ENCODE peak calls at places on chromosome 17, in seven cellular contexts. One of them, this sample, is unnamed.

GRCh38 chr17:63646492-63646815 is 24.2 kb downstream of the MAP3K3 start:
- DNase-seq in Calu3: no peak
- DNase-seq in CD4-positive, alpha-beta T cell: no peak
- DNase-seq in H9: no peak
- DNase-seq in GM12865: peak
- DNase-seq in PC-3: no peak
- DNase-seq in AG09319: no peak
- DNase-seq in this sample: no peak

GRCh38 chr17:66573078-66573477 is 261.8 kb upstream of the CACNG5 start:
- DNase-seq in GM12865: peak
- DNase-seq in H9: peak
- DNase-seq in Calu3: no peak
- DNase-seq in PC-3: no peak
- DNase-seq in AG09319: no peak
- DNase-seq in CD4-positive, alpha-beta T cell: no peak
- DNase-seq in this sample: no peak

GRCh38 chr17:61478026-61478789 is 26.0 kb downstream of the TBX4 start:
- DNase-seq in Calu3: no peak
- DNase-seq in CD4-positive, alpha-beta T cell: no peak
- DNase-seq in GM12865: no peak
- DNase-seq in AG09319: no peak
- DNase-seq in H9: peak
- DNase-seq in PC-3: no peak
- DNase-seq in this sample: no peak

GRCh38 chr17:7427549-7427948 is 1.1 kb upstream of the SPEM3 start:
- DNase-seq in Calu3: no peak
- DNase-seq in AG09319: no peak
- DNase-seq in GM12865: no peak
- DNase-seq in H9: no peak
- DNase-seq in CD4-positive, alpha-beta T cell: no peak
- DNase-seq in PC-3: no peak
- DNase-seq in this sample: no peak

GRCh38 chr17:2057714-2058520 is 3.0 kb downstream of the HIC1 start:
- DNase-seq in AG09319: no peak
- DNase-seq in H9: peak
- DNase-seq in Calu3: no peak
- DNase-seq in CD4-positive, alpha-beta T cell: no peak
- DNase-seq in GM12865: peak
- DNase-seq in PC-3: no peak
- DNase-seq in this sample: no peak

GRCh38 chr17:82065638-82066303 is at the start of gene DUS1L:
- DNase-seq in H9: no peak
- DNase-seq in Calu3: peak
- DNase-seq in AG09319: peak
- DNase-seq in PC-3: peak
- DNase-seq in CD4-positive, alpha-beta T cell: peak
- DNase-seq in GM12865: peak
- DNase-seq in this sample: peak

GRCh38 chr17:77645441-77646430 is 312.8 kb upstream of the TNRC6C start:
- DNase-seq in GM12865: no peak
- DNase-seq in Calu3: no peak
- DNase-seq in PC-3: peak
- DNase-seq in CD4-positive, alpha-beta T cell: peak
- DNase-seq in H9: peak
- DNase-seq in AG09319: no peak
- DNase-seq in this sample: no peak

GRCh38 chr17:2602597-2603017 is 9.2 kb downstream of the PAFAH1B1 start:
- DNase-seq in CD4-positive, alpha-beta T cell: no peak
- DNase-seq in GM12865: no peak
- DNase-seq in AG09319: no peak
- DNase-seq in H9: no peak
- DNase-seq in Calu3: no peak
- DNase-seq in PC-3: peak
- DNase-seq in this sample: no peak

GRCh38 chr17:63274156-63274555 is 171.9 kb downstream of the CYB561 start:
- DNase-seq in CD4-positive, alpha-beta T cell: no peak
- DNase-seq in H9: no peak
- DNase-seq in Calu3: no peak
- DNase-seq in AG09319: no peak
- DNase-seq in PC-3: peak
- DNase-seq in GM12865: no peak
- DNase-seq in this sample: peak

GRCh38 chr17:39573447-39574298 is 34.0 kb downstream of the NEUROD2 start:
- DNase-seq in GM12865: peak
- DNase-seq in Calu3: peak
- DNase-seq in CD4-positive, alpha-beta T cell: peak
- DNase-seq in AG09319: no peak
- DNase-seq in PC-3: peak
- DNase-seq in H9: peak
- DNase-seq in this sample: peak

GRCh38 chr17:45021607-45022287 is 29.7 kb downstream of the DCAKD start:
- DNase-seq in H9: peak
- DNase-seq in CD4-positive, alpha-beta T cell: peak
- DNase-seq in GM12865: peak
- DNase-seq in PC-3: peak
- DNase-seq in AG09319: no peak
- DNase-seq in Calu3: peak
- DNase-seq in this sample: peak

GRCh38 chr17:15944720-15945492 is at the start of gene ADORA2B:
- DNase-seq in PC-3: peak
- DNase-seq in GM12865: peak
- DNase-seq in CD4-positive, alpha-beta T cell: no peak
- DNase-seq in Calu3: peak
- DNase-seq in AG09319: no peak
- DNase-seq in H9: peak
- DNase-seq in this sample: peak
- TF ChIP-seq CTCF in PC-3: peak
- TF ChIP-seq CTCF in GM12865: peak
- TF ChIP-seq CTCF in CD4-positive, alpha-beta T cell: peak
- TF ChIP-seq CTCF in Calu3: peak
- TF ChIP-seq CTCF in AG09319: peak
- TF ChIP-seq CTCF in H9: peak
- TF ChIP-seq CTCF in this sample: no peak

GRCh38 chr17:32265896-32266388 is 310 bp downstream of the RHBDL3 start:
- DNase-seq in Calu3: no peak
- DNase-seq in GM12865: no peak
- DNase-seq in PC-3: no peak
- DNase-seq in H9: no peak
- DNase-seq in AG09319: no peak
- DNase-seq in CD4-positive, alpha-beta T cell: no peak
- DNase-seq in this sample: no peak
- TF ChIP-seq CTCF in Calu3: no peak
- TF ChIP-seq CTCF in GM12865: no peak
- TF ChIP-seq CTCF in PC-3: no peak
- TF ChIP-seq CTCF in H9: no peak
- TF ChIP-seq CTCF in AG09319: no peak
- TF ChIP-seq CTCF in CD4-positive, alpha-beta T cell: no peak
- TF ChIP-seq CTCF in this sample: no peak

DNA sequence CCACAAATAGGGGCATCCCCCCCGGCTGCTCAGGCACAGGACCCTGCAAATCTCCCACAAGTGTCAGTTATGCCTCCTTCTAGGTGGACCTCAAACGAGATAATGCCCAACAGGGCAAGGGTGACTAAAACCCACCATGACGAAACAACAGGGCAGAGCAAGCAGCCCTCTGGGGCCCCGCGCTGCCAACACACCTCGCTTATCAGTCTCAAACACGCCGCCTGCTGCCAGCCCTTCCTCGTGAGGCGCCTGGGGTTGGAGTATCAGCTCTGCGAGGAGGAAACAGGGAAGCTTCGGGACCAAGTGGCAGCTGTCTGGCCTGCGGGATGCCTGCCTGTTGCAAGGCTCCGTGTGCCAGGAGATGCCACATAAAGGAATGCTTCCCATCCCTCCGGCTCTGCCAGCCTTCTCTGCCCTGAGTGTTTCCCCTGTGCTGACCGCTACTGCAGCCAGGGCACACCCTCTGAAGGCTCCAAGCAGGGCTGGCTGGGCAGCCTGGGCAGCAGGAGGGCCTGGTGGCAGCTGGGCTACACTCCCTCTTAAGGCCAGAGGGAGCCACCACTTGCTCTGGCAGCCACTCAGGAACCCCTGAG is 2.5 kb downstream of the SMIM5 start:
- DNase-seq in Calu3: no peak
- DNase-seq in CD4-positive, alpha-beta T cell: no peak
- DNase-seq in PC-3: no peak
- DNase-seq in H9: no peak
- DNase-seq in GM12865: no peak
- DNase-seq in AG09319: no peak
- DNase-seq in this sample: no peak
- TF ChIP-seq CTCF in Calu3: no peak
- TF ChIP-seq CTCF in CD4-positive, alpha-beta T cell: no peak
- TF ChIP-seq CTCF in PC-3: no peak
- TF ChIP-seq CTCF in H9: no peak
- TF ChIP-seq CTCF in GM12865: no peak
- TF ChIP-seq CTCF in AG09319: no peak
- TF ChIP-seq CTCF in this sample: no peak

GRCh38 chr17:70563301-70563820 is 394.0 kb downstream of the KCNJ2 start:
- DNase-seq in Calu3: no peak
- DNase-seq in GM12865: no peak
- DNase-seq in PC-3: no peak
- DNase-seq in CD4-positive, alpha-beta T cell: no peak
- DNase-seq in AG09319: peak
- DNase-seq in H9: no peak
- DNase-seq in this sample: peak
- TF ChIP-seq CTCF in Calu3: no peak
- TF ChIP-seq CTCF in GM12865: no peak
- TF ChIP-seq CTCF in PC-3: no peak
- TF ChIP-seq CTCF in CD4-positive, alpha-beta T cell: no peak
- TF ChIP-seq CTCF in AG09319: no peak
- TF ChIP-seq CTCF in H9: no peak
- TF ChIP-seq CTCF in this sample: no peak

DNA sequence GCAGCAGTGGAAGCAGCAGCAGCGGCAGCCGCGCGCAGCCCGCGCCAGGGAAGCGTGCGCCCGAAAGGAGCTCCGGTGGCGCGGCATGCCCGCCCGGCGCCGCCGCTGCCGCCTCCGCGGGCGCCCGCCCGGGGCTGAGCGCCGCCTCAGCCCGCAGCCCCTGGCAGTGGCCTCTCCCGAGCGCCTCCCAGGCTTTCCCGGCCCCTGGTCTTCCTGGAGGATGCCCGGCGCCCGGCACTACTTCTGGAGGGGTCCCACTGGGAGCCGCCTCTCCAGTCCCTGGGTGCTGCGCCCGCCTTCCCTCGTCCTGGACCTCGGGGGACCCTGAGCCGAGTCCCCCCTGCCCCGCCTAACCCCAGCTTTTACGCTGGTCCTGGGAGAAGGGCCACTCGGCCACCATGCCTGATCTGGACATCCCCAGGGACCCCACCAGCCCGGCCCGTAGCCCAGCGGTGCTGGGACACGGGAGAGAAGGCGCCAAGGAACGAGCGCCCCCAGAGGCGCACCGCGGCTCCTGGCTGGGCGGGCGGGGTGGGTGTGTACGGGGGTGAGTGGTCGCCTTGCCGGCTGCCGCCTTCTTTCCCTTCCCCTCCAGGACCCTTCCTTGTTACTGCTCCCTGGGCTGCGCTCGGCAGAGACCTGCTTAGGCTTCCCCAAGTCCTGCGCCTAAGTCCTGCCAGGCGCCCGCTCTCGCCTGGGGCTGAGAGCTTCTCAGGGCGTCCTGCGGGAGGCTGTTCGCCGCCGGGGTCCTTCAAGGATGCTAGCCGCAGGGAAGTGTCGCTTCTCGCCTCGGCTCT is 713 bp downstream of the ASIC2 start:
- DNase-seq in AG09319: no peak
- DNase-seq in PC-3: no peak
- DNase-seq in CD4-positive, alpha-beta T cell: no peak
- DNase-seq in Calu3: no peak
- DNase-seq in H9: peak
- DNase-seq in GM12865: no peak
- DNase-seq in this sample: peak
- TF ChIP-seq CTCF in AG09319: no peak
- TF ChIP-seq CTCF in PC-3: no peak
- TF ChIP-seq CTCF in CD4-positive, alpha-beta T cell: no peak
- TF ChIP-seq CTCF in Calu3: no peak
- TF ChIP-seq CTCF in H9: peak
- TF ChIP-seq CTCF in GM12865: peak
- TF ChIP-seq CTCF in this sample: no peak

This sample was measured in fibroblast of mammary gland.